ENCODE peak calls at places on chromosomes 4 and X, in nine cellular contexts. J, A, N, O, Y, P, Z, G and I are unnamed samples. For H3K36me3, the result is how much of the 10 kb centered on the place peaks cover.

GRCh38 chr4:131013226-131013625 is 1917.3 kb downstream of the C4orf33 start:
- DNase-seq in N (no peak), Y (no peak), O (no peak), G (no peak), P (no peak), A (no peak), J (no peak), Z (no peak), I (no peak)

GRCh38 chrX:4710618-4711433 is 997.4 kb upstream of the PRKX start:
- DNase-seq in N (peak), O (peak), G (no peak), A (peak), Z (no peak), P (no peak), J (peak), Y (no peak), I (peak)

GRCh38 chr4:139392797-139393196 is 61.1 kb upstream of the RAB33B start:
- DNase-seq in O (peak), A (no peak), P (no peak), G (peak), J (no peak), N (no peak), Z (no peak), Y (peak), I (peak)

GRCh38 chr4:52612341-52612740 is 46.8 kb downstream of the USP46 start:
- DNase-seq in P (no peak), A (no peak), G (no peak), O (no peak), Y (no peak), J (no peak), N (peak), Z (no peak), I (peak)

GRCh38 chr4:122762520-122762919 is 30.0 kb downstream of the BBS12 start:
- DNase-seq in P (peak), O (no peak), Y (no peak), J (no peak), A (no peak), G (no peak), Z (no peak), N (no peak), I (no peak)

GRCh38 chrX:29471829-29472228 is 743.5 kb upstream of the MAGEB2 start:
- DNase-seq in O (no peak), G (no peak), Z (no peak), J (no peak), A (no peak), P (no peak), Y (no peak), N (no peak), I (no peak)

GRCh38 chrX:84118769-84119168 is 69.2 kb downstream of the RPS6KA6 start:
- DNase-seq in A (no peak), Y (no peak), P (no peak), O (no peak), G (peak), Z (no peak), J (no peak), N (peak), I (peak)

GRCh38 chr4:36414248-36414647 is 132.8 kb downstream of the DTHD1 start:
- DNase-seq in Z (no peak), N (no peak), A (no peak), Y (no peak), G (peak), O (no peak), P (no peak), J (no peak), I (peak)

GRCh38 chr4:66273110-66273509 is 602.8 kb upstream of the EPHA5 start:
- DNase-seq in Z (no peak), A (no peak), G (no peak), N (no peak), J (no peak), Y (no peak), P (no peak), O (no peak), I (no peak)

GRCh38 chr4:1096841-1097240 is 16.5 kb downstream of the RNF212 start:
- DNase-seq in J (no peak), Y (no peak), Z (no peak), P (no peak), A (no peak), N (no peak), G (no peak), O (no peak), I (no peak)

GRCh38 chr4:37815591-37815990 is 10.9 kb upstream of the PGM2 start:
- DNase-seq in N (no peak), J (no peak), Y (no peak), G (no peak), P (no peak), O (no peak), Z (no peak), A (no peak), I (no peak)

GRCh38 chrX:129759576-129760061 is 20.1 kb upstream of the SASH3 start:
- DNase-seq in A (peak), P (peak), J (peak), Z (peak), G (peak), N (peak), O (peak), Y (peak), I (peak)

GRCh38 chr4:88159137-88159725 is 792 bp upstream of the ABCG2 start:
- DNase-seq in J (peak), Y (no peak), A (peak), G (no peak), P (peak), O (peak), Z (no peak), N (no peak), I (no peak)

GRCh38 chr4:74252933-74253332 is 55.3 kb upstream of the EPGN start:
- DNase-seq in Y (no peak), Z (no peak), P (no peak), G (no peak), N (no peak), A (no peak), J (no peak), O (no peak), I (no peak)

GRCh38 chr4:129821963-129822362 is 726.0 kb downstream of the C4orf33 start:
- DNase-seq in Y (no peak), P (no peak), N (no peak), J (no peak), G (no peak), A (no peak), O (no peak), Z (no peak), I (no peak)

GRCh38 chr4:144820706-144821105 is 174.8 kb downstream of the HHIP start:
- DNase-seq in Y (peak), P (no peak), G (no peak), O (peak), J (no peak), N (no peak), Z (no peak), A (no peak), I (no peak)

GRCh38 chr4:85107553-85107952 is 141.1 kb upstream of the WDFY3 start:
- DNase-seq in A (no peak), G (peak), Y (no peak), Z (peak), P (no peak), O (peak), J (no peak), N (no peak), I (peak)

GRCh38 chr4:75512336-75513211 is 1.6 kb downstream of the RCHY1 start:
- DNase-seq in G (peak), A (peak), Y (peak), P (no peak), J (no peak), O (peak), N (peak), Z (peak), I (peak)

GRCh38 chr4:99655315-99656081 is 2.1 kb downstream of the C4orf54 start:
- DNase-seq in Y (peak), O (peak), N (no peak), P (peak), Z (peak), J (peak), A (no peak), G (peak), I (peak)

GRCh38 chr4:71396382-71396781 is 57.6 kb downstream of the SLC4A4 start:
- DNase-seq in P (no peak), Z (no peak), N (no peak), J (no peak), Y (peak), G (peak), O (peak), A (no peak), I (peak)

DNA sequence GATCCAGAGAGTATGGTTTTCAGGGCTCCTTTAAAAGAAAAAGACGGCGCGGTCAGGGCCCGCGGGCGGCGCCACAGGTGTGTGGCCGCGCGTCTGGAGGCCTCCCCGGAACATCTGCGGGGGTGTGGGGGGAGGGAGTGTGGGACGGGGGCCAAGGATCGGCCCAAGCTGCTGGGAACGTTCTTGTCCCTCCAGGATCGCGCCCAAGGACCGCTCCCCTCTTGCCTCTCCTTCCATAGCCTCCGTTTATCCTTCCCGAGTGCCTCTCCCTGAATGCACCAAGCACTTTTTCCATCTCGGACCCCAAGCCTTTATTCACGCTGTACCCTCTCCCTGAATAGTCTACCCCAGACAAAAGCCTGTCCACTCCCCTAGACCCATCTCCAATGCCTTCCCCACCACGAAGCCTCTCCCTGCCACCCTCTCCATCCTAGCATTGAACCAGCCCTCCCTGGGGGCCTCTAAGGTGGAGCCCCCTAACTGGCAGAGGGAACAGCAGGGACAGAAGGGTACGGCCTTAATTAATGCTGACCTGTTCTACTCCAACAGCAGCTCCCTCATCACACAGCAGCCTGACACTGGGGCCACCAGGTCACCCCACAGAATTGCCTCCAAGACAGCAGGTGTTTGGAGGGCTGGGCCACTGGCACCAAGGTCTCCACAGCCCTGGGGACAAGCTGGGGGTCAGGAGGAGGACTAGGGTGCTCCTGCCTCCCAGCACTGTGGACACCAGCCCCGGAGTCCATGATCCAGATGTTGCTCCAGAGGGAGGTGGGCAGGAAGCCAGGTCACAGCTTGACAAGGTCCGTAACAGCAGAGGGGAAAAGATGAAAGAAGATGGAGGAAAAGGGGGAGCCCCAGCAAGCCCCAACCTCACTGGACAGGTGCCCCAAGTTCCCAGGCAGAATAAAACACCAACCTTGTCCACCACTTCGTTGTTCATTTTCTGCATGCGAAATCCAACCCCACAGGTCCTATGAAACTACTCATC is 3.9 kb downstream of the CRMP1 start:
- DNase-seq in N (no peak), P (no peak), Y (no peak), G (no peak), O (no peak), Z (no peak), J (no peak), A (peak), I (no peak)
- H3K4me3 ChIP-seq in N (no peak), P (peak), Y (no peak), G (no peak), O (no peak), Z (no peak), J (peak), A (peak), I (no peak)

GRCh38 chr4:26028793-26029511 is 114.9 kb downstream of the SMIM20 start:
- DNase-seq in P (peak), J (peak), Z (no peak), O (peak), G (no peak), A (peak), Y (peak), N (peak), I (peak)
- TF ChIP-seq CTCF in P (peak), J (peak), Z (peak), O (peak), G (peak), A (peak), Y (peak), N (peak), I (peak)

GRCh38 chr4:77349361-77349760 is 192.4 kb downstream of the CCNG2 start:
- DNase-seq in J (no peak), Y (no peak), A (no peak), N (no peak), G (no peak), Z (no peak), O (no peak), P (no peak), I (peak)

GRCh38 chr4:77347341-77347740 is 190.3 kb downstream of the CCNG2 start:
- DNase-seq in Y (no peak), A (no peak), N (peak), J (peak), O (no peak), G (no peak), Z (no peak), P (no peak), I (no peak)

GRCh38 chr4:77352192-77352591 is 195.2 kb downstream of the CCNG2 start:
- DNase-seq in A (no peak), Z (no peak), G (no peak), J (no peak), N (no peak), Y (no peak), O (no peak), P (no peak), I (no peak)

GRCh38 chr4:77349796-77350195 is 192.8 kb downstream of the CCNG2 start:
- DNase-seq in N (no peak), G (peak), Y (no peak), Z (no peak), A (no peak), O (peak), P (no peak), J (no peak), I (peak)

DNA sequence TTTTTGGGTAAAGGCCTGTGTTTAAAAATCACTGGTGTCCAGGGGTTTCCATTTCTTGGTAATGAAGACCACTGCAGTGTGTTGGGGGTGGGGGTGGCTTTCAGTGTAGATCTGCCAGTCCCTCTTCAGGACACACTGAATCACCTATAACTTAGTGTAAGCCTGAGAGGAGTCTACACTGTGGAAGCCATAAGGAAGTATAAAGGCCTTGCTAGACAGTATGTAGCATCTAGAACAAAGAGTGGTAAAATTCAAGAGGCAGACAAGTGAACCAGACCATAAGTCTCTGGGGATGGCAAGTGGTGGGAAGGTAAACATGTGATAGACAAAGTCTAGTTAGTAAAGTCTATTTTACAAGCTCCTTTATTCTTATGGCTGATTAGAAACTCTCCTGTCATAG is 191.8 kb downstream of the CCNG2 start:
- DNase-seq in O (no peak), P (no peak), N (no peak), A (no peak), J (no peak), Z (no peak), Y (no peak), G (no peak), I (no peak)
- H3K36me3 ChIP-seq in O (under half), P (under half), N (under half), A (under half), J (under half), Z (under half), Y (under half), G (under half), I (under half)

DNA sequence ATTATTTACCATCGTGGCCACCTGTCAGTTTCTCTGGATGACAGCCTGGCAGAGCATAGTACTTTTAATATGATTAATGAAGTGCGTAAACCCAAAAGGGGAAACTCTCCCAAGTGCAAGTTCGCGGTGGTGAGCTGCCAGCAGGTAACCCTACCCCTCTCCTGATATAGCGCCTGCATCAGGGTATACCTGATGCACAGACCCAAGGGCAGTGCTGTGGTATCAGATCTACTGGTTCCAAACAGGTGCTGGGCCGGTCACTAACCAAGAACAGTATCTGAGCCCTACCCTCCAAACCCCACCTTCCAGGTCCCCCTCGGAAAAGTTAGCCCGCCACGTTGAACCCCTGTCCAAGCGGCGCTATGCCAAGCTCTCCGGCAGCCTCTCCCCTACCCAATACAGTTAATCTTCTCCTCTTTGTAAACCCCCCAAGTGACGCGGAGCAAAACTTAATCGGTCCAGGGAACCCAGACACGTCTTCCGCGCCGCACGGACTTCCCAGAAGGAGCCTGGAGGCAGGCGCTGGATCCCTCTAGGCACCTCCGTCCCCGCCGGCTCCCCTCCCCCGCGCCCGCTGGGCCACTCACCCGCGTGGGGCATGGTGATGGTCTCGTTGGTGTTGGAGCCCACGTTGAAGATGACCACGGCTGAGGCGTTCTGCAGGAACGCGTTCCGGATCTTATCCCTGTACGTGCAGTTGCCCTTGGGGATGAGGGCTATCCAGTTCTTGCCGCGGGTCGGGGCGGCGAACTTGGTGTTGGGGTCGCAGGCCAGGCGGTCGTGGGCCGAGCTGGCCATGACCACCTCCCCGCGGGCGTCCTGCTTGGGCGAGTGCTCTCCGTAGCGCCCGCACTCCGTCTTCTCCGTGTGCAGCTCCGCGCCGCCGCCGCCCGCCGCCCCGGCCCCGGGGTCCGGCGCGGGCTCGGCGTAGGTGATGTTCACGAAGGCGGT is 1.3 kb downstream of the RNF150 start:
- DNase-seq in O (peak), Z (no peak), Y (peak), J (no peak), G (no peak), N (no peak), P (no peak), A (peak), I (no peak)
- H3K4me3 ChIP-seq in O (peak), Z (peak), Y (peak), J (peak), G (peak), N (no peak), P (peak), A (peak), I (peak)

DNA sequence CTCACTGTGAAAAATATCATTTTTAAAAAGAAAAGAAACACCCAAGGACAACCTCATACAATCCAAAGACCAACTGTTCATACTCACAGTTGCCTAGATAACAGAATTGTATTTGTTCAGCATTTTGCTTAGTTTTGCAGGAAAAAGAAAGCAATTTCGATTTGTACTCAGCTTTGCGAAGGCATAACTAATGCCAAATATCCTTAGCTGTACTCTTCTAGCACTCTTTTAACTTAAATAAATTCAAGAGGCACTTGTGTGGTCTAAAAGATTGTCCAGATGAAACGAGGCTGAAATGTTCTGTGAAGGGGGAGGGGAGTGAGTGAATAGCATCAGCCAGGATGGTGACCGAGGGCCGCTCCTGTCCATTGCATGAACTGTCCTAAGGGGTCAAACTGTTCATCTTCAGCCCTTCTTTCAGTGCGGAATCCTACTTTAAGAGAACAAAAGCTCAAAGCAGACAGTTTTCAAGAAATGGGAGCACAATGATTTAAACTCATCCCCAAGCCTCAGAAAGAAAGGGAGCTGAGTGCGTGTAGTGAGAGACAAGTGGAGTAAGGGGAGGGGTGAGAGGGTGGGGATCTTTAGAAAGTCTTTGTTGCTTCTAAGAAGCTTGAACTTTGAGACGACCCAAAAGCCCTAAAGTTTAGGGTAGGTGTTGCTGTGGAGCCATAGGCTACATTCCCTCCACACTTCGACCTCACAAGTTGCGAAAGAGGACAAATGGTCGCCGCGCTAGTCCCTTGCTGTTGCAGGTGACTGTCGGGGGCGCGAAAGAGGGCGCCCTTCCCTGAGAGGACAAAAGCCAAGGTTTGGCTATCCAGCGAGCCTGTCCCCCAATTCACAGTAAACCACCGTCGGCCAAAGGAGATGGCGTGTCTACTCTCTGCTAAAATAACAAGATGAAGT is 4.0 kb upstream of the NEUROG2 start:
- DNase-seq in N (no peak), Z (no peak), Y (no peak), J (no peak), A (peak), P (no peak), G (no peak), O (no peak), I (no peak)
- TF ChIP-seq CTCF in N (no peak), Z (no peak), Y (no peak), J (no peak), A (peak), P (no peak), G (no peak), O (no peak), I (no peak)

GRCh38 chrX:53196678-53197077 is 28.3 kb downstream of the KDM5C start:
- DNase-seq in Y (no peak), G (no peak), N (no peak), O (no peak), A (no peak), Z (no peak), J (no peak), P (no peak), I (no peak)

GRCh38 chrX:53194308-53194707 is 30.7 kb downstream of the KDM5C start:
- DNase-seq in N (no peak), P (no peak), A (no peak), Y (no peak), G (no peak), J (no peak), O (no peak), Z (no peak), I (no peak)

GRCh38 chrX:53190363-53190960 is 34.5 kb downstream of the KDM5C start:
- DNase-seq in N (peak), J (no peak), A (peak), O (no peak), Z (no peak), Y (no peak), G (no peak), P (no peak), I (peak)

GRCh38 chrX:53195401-53195800 is 29.6 kb downstream of the KDM5C start:
- DNase-seq in P (no peak), G (no peak), J (no peak), N (no peak), Y (no peak), O (no peak), Z (no peak), A (no peak), I (no peak)

GRCh38 chrX:53193093-53193492 is 31.9 kb downstream of the KDM5C start:
- DNase-seq in J (no peak), Y (no peak), A (no peak), O (no peak), N (no peak), Z (no peak), G (no peak), P (no peak), I (no peak)
- H3K36me3 ChIP-seq in J (half or more), Y (half or more), A (under half), O (under half), N (under half), Z (under half), G (under half), P (under half), I (under half)